ENCODE peak calls at places on chromosomes 16 and 17, in seven cellular contexts. X is stomach, P is uterus, C is tibial nerve, U is breast epithelium, Z is Peyer's patch, S is A549. K is an unnamed sample.
A peak's percentile ranks its signal among the peaks of the same experiment; 100 is the strongest.

GRCh38 chr16:78118469-78119025 is 19.1 kb downstream of the WWOX start:
- DNase-seq in X (no peak), P (no peak), C (no peak), U (no peak), Z (no peak), S (no peak), K (no peak)

GRCh38 chr17:4357030-4357635 is 9.3 kb downstream of the UBE2G1 start:
- DNase-seq in X (no peak), P (no peak), C (no peak), U (no peak), Z (no peak), S (no peak), K (no peak)

GRCh38 chr17:17900615-17901520 is 64.1 kb upstream of the SREBF1 start:
- DNase-seq in X (peak; percentile 60), P (peak; percentile 84), C (peak; percentile 94), U (peak; percentile 72), Z (peak; percentile 69), S (peak; percentile 85), K (peak; percentile 85)

GRCh38 chr17:7831233-7831632 is 2.8 kb upstream of the KDM6B start:
- DNase-seq in X (no peak), P (no peak), C (no peak), U (no peak), Z (no peak), S (no peak), K (no peak)

GRCh38 chr16:48158296-48158695 is 2.5 kb upstream of the ABCC12 start:
- DNase-seq in X (no peak), P (no peak), C (no peak), U (peak; percentile 30), Z (no peak), S (peak; percentile 64), K (no peak)

GRCh38 chr17:18143044-18143936 is 34.7 kb downstream of the MYO15A start:
- DNase-seq in X (no peak), P (no peak), C (no peak), U (no peak), Z (no peak), S (peak; percentile 56), K (no peak)

GRCh38 chr17:68296217-68297140 is 5.2 kb downstream of the ARSG start:
- DNase-seq in X (peak; percentile 49), P (no peak), C (no peak), U (peak; percentile 83), Z (no peak), S (no peak), K (no peak)

GRCh38 chr16:72372646-72373045 is 200.7 kb upstream of the PMFBP1 start:
- DNase-seq in X (no peak), P (no peak), C (no peak), U (no peak), Z (no peak), S (no peak), K (no peak)

GRCh38 chr17:81231121-81231645 is 7.7 kb downstream of the TEPSIN start:
- DNase-seq in X (no peak), P (no peak), C (no peak), U (no peak), Z (no peak), S (no peak), K (no peak)

GRCh38 chr16:21704733-21705132 is 41.0 kb downstream of the OTOA start:
- DNase-seq in X (no peak), P (no peak), C (no peak), U (no peak), Z (no peak), S (peak; percentile 37), K (no peak)

GRCh38 chr17:80997471-80998387 is 6.1 kb downstream of the CHMP6 start:
- DNase-seq in X (no peak), P (no peak), C (no peak), U (no peak), Z (no peak), S (no peak), K (peak; percentile 36)

GRCh38 chr17:51422634-51423033 is 162.3 kb downstream of the UTP18 start:
- DNase-seq in X (no peak), P (no peak), C (no peak), U (no peak), Z (no peak), S (peak; percentile 75), K (no peak)

GRCh38 chr17:559699-560378 is 154.8 kb downstream of the VPS53 start:
- DNase-seq in X (no peak), P (no peak), C (peak; percentile 54), U (no peak), Z (no peak), S (peak; percentile 53), K (no peak)

GRCh38 chr17:48125829-48126612 is 18.5 kb downstream of the SNX11 start:
- DNase-seq in X (no peak), P (no peak), C (no peak), U (no peak), Z (no peak), S (no peak), K (no peak)

GRCh38 chr16:57798267-57798810 is 4.0 kb downstream of the KIFC3 start:
- DNase-seq in X (no peak), P (no peak), C (no peak), U (no peak), Z (no peak), S (no peak), K (no peak)

GRCh38 chr17:78780852-78781338 is 1.2 kb downstream of the CYTH1 start:
- DNase-seq in X (no peak), P (no peak), C (no peak), U (peak; percentile 50), Z (no peak), S (no peak), K (no peak)

GRCh38 chr17:63681530-63681929 is 18.4 kb downstream of the LIMD2 start:
- DNase-seq in X (no peak), P (no peak), C (no peak), U (no peak), Z (peak; percentile 31), S (no peak), K (no peak)

GRCh38 chr16:49439676-49440075 is 66.1 kb downstream of the C16orf78 start:
- DNase-seq in X (no peak), P (no peak), C (no peak), U (no peak), Z (no peak), S (no peak), K (no peak)

DNA sequence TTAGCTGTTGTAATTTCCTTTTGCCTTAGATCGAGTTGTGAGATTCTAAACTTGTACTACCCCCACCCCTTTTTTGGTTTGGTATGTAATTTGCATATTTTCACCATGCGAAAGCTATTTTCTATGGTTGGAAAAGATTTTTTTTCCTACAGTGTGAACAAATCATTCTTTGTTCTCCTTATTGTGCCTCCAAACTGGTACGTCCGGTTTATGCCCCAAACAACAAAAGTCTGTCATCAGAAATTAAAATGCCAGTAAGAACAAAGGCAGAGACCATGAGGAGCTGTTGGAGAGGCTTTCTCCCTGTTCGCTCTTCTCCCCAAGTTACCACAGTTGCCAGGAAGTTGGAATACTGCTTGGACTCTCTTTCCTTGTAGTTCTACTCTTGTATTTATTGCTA is 66.2 kb downstream of the BCAS3 start:
- DNase-seq in X (no peak), P (no peak), C (no peak), U (no peak), Z (no peak), S (no peak), K (no peak)
- TF ChIP-seq POLR2A in X (no peak), P (no peak), C (no peak), U (no peak), Z (no peak), S (no peak), K (no peak)

DNA sequence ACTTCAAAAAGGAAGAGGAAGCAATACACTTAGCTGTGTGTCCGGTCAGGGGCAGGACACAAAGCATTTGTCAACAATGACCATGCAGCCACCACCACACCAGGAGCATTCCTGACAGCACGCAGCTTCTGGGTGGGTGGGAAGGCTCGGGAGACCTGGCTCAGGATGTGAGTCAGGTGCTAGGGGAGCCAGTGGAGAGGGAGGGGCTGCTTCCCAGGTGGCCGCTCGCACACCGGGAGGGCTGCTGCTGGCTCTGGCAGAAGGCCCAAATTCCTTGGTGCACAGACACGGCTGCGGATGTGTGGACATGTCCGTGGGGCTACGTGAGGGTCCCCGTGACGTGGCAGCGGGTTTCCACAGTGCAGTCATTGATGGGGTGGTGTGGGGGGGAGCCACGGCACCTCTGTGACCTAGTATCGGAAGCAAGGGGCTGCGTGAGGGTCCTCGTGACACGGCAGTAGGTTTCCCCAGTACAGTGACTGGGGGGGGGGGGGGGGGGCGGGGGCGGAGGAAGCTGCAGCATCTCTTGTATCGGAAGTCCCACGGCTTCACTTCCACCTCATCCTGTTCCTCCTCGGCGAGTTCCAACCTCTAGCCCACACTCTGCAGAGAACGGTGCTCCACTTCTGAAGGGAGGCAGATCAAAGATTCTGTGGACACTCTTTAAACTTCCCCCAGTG is 112.8 kb downstream of the ZNF778 start:
- DNase-seq in X (peak; percentile 66), P (no peak), C (no peak), U (no peak), Z (peak; percentile 48), S (peak; percentile 89), K (no peak)
- H3K4me1 ChIP-seq in X (peaks cover 51% of the 10 kb centered on the region), P (peaks cover 35% of the 10 kb centered on the region), C (peaks cover 60% of the 10 kb centered on the region), U (peaks cover 14% of the 10 kb centered on the region), Z (peaks cover 8% of the 10 kb centered on the region), S (peaks cover 95% of the 10 kb centered on the region), K (peaks cover 32% of the 10 kb centered on the region)

DNA sequence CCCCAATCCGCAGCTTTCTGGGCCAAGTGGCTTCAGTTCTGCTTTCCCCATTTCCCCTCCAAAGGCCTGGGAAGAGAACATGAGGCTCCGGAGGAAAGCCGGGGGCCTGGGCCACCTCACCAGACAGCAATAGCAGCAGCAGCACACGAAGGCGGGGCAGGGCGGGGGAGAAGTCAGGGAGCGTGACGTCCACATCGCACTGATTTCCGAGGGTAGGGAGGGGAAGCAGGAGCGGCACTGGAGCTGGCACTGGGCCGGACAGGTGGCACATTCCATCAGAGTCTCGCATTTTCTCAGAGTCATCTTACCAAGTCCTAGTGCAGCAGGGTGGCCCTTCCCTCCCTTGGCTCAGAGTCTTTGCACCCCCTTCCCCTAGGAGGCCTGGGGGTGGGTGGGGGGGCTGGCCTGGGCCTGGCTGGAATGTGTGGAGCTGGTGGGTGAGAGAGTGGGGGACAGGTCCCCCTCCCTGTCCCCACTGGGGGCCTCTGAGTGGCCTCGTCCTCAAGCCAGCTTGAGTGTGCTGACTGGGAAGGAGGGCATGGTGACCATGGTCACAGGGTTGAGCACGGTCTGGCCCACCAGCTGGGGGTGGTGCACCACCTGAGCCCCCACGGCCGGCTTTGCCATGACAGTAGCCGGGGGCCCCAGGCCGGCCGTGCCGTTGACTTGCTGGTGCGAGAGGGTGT is 14.3 kb downstream of the MNT start:
- DNase-seq in X (peak; percentile 76), P (no peak), C (no peak), U (no peak), Z (peak; percentile 84), S (peak; percentile 42), K (peak; percentile 35)
- TF ChIP-seq POLR2A in X (no peak), P (no peak), C (no peak), U (no peak), Z (no peak), S (no peak), K (no peak)

GRCh38 chr17:19238167-19238505 is 970 bp downstream of the EPN2 start:
- DNase-seq in X (peak; percentile 55), P (peak; percentile 44), C (no peak), U (peak; percentile 54), Z (peak; percentile 59), S (peak; percentile 31), K (peak; percentile 52)
- H3K4me1 ChIP-seq in X (peaks cover 13% of the 10 kb centered on the region), P (no peaks in the 10 kb centered on the region), C (peaks cover 7% of the 10 kb centered on the region), U (no peaks in the 10 kb centered on the region), Z (no peaks in the 10 kb centered on the region), S (peaks cover 14% of the 10 kb centered on the region), K (no peaks in the 10 kb centered on the region)

GRCh38 chr17:10072556-10072955 is 125.8 kb downstream of the GAS7 start:
- DNase-seq in X (no peak), P (peak; percentile 8), C (no peak), U (no peak), Z (no peak), S (no peak), K (no peak)
- TF ChIP-seq POLR2A in X (no peak), P (no peak), C (no peak), U (no peak), Z (no peak), S (no peak), K (no peak)